ENCODE peak calls at places on chromosome 5, in six cellular contexts. D, U, Q, F, P and T are unnamed samples.

GRCh38 chr5:82327961-82328360 is 49.8 kb upstream of the RPS23 start:
- DNase-seq in F (no peak), D (no peak), P (no peak), U (no peak), Q (no peak), T (no peak)

GRCh38 chr5:172420215-172420934 is 34.0 kb downstream of the SH3PXD2B start:
- DNase-seq in D (peak), F (no peak), Q (no peak), P (no peak), U (no peak), T (no peak)

GRCh38 chr5:93053825-93054224 is 527.2 kb downstream of the NR2F1-AS1 start:
- DNase-seq in F (no peak), D (no peak), U (peak), Q (no peak), P (no peak), T (no peak)

GRCh38 chr5:176153741-176154140 is 84.5 kb upstream of the SIMC1 start:
- DNase-seq in D (no peak), U (no peak), P (no peak), Q (no peak), F (no peak), T (no peak)

GRCh38 chr5:131523500-131524185 is 111.4 kb downstream of the RAPGEF6 start:
- DNase-seq in F (no peak), D (no peak), P (no peak), U (no peak), Q (no peak), T (no peak)

GRCh38 chr5:56631719-56632118 is 183.6 kb upstream of the MAP3K1 start:
- DNase-seq in F (no peak), Q (peak), D (no peak), P (no peak), U (no peak), T (no peak)

GRCh38 chr5:31559942-31560341 is 27.8 kb downstream of the C5orf22 start:
- DNase-seq in P (no peak), D (no peak), F (no peak), Q (no peak), U (no peak), T (no peak)

GRCh38 chr5:132065351-132065937 is 5.0 kb downstream of the IL3 start:
- DNase-seq in U (peak), F (peak), Q (peak), P (no peak), D (peak), T (peak)

GRCh38 chr5:9646843-9647242 is 16.7 kb upstream of the TAS2R1 start:
- DNase-seq in U (no peak), F (no peak), Q (no peak), P (no peak), D (no peak), T (no peak)

GRCh38 chr5:158522001-158522400 is 577.7 kb downstream of the EBF1 start:
- DNase-seq in U (no peak), F (no peak), D (no peak), P (no peak), Q (peak), T (no peak)

GRCh38 chr5:17890501-17890900 is 256.2 kb downstream of the TAF11L14 start:
- DNase-seq in D (no peak), F (no peak), Q (no peak), U (no peak), P (no peak), T (no peak)